ENCODE peak calls at places on chromosomes 16 and 17, in nine cellular contexts. L, G, C, Q, X, S, T, J and N are unnamed samples.

GRCh38 chr17:1390422-1391367 is 9.3 kb downstream of the YWHAE start:
- DNase-seq in L (no peak), G (no peak), C (no peak), Q (no peak), X (no peak), S (no peak), T (no peak), J (peak), N (no peak)

GRCh38 chr16:68784721-68785120 is 47.6 kb downstream of the CDH1 start:
- DNase-seq in L (no peak), G (no peak), C (no peak), Q (no peak), X (no peak), S (no peak), T (no peak), J (no peak), N (no peak)

GRCh38 chr16:49632111-49632797 is 223.7 kb downstream of the ZNF423 start:
- DNase-seq in L (no peak), G (no peak), C (no peak), Q (no peak), X (no peak), S (no peak), T (no peak), J (no peak), N (no peak)

GRCh38 chr17:41615454-41615853 is 2.9 kb upstream of the KRT16 start:
- DNase-seq in L (no peak), G (no peak), C (no peak), Q (no peak), X (no peak), S (no peak), T (no peak), J (no peak), N (peak)

GRCh38 chr16:88743693-88744519 is 37.6 kb downstream of the CTU2 start:
- DNase-seq in L (peak), G (peak), C (peak), Q (peak), X (peak), S (no peak), T (peak), J (peak), N (peak)

GRCh38 chr16:50121721-50122445 is 31.2 kb upstream of the TENT4B start:
- DNase-seq in L (no peak), G (no peak), C (no peak), Q (no peak), X (no peak), S (peak), T (no peak), J (no peak), N (no peak)

GRCh38 chr17:60321336-60322055 is 70.4 kb downstream of the USP32 start:
- DNase-seq in L (no peak), G (no peak), C (no peak), Q (no peak), X (no peak), S (no peak), T (no peak), J (no peak), N (no peak)

GRCh38 chr17:48024149-48025039 is 13.2 kb downstream of the COPZ2 start:
- DNase-seq in L (peak), G (no peak), C (no peak), Q (peak), X (no peak), S (peak), T (peak), J (peak), N (peak)

GRCh38 chr17:38881600-38882191 is 11.8 kb downstream of the LASP1 start:
- DNase-seq in L (peak), G (no peak), C (no peak), Q (peak), X (no peak), S (no peak), T (peak), J (peak), N (no peak)

GRCh38 chr17:57990037-57990436 is 2.0 kb upstream of the VEZF1 start:
- DNase-seq in L (no peak), G (no peak), C (no peak), Q (no peak), X (no peak), S (no peak), T (no peak), J (no peak), N (no peak)

GRCh38 chr17:77754956-77755355 is 203.5 kb upstream of the TNRC6C start:
- DNase-seq in L (no peak), G (no peak), C (no peak), Q (no peak), X (no peak), S (no peak), T (no peak), J (no peak), N (no peak)

GRCh38 chr16:89737341-89738071 is 16.2 kb downstream of the ZNF276 start:
- DNase-seq in L (no peak), G (no peak), C (no peak), Q (no peak), X (no peak), S (no peak), T (no peak), J (no peak), N (no peak)

GRCh38 chr17:39676198-39676819 is 8.1 kb downstream of the PNMT start:
- DNase-seq in L (peak), G (no peak), C (peak), Q (peak), X (no peak), S (no peak), T (no peak), J (peak), N (no peak)

GRCh38 chr17:11279776-11280344 is 38.8 kb downstream of the SHISA6 start:
- DNase-seq in L (no peak), G (no peak), C (no peak), Q (no peak), X (no peak), S (no peak), T (no peak), J (no peak), N (no peak)
- TF ChIP-seq CTCF in L (no peak), G (no peak), C (no peak), Q (no peak), X (no peak), S (no peak), T (no peak), J (no peak), N (no peak)

DNA sequence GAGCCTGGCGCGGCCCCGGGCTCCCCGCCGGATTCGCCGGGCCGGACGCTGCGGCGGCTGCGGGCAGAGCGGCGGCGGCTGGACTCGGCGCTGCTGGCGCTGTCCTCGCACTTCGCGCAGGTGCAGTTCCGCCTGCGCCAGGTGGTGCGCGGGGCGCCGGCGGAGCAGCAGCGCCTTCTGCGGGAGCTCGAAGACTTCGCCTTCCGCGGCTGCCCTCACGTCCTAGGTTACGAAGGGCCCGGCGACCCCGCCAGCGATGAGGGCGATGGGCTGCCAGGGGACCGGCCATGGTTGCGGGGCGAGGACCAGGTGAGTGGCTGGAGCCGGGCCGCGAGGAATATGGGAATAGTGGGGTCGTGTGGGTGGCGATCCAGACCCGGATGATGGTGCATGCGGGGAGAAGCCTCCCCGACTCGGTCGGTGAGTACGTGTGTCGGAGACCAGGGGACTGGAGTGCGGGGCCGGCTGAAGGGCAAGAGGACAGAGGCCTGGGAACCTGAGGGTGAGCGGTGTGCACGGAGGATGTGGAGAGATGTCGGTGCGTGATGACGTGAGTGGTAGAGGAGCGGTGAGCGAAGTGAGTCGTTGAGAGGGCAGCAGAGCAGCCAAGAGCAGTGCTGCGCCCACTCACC is 517 bp downstream of the RUNDC1 start:
- DNase-seq in L (peak), G (peak), C (no peak), Q (peak), X (peak), S (peak), T (peak), J (peak), N (peak)
- TF ChIP-seq CTCF in L (peak), G (no peak), C (no peak), Q (peak), X (peak), S (peak), T (no peak), J (no peak), N (peak)

GRCh38 chr16:29978081-29978480 is 4.4 kb downstream of the TAOK2 start:
- DNase-seq in L (no peak), G (no peak), C (no peak), Q (no peak), X (no peak), S (no peak), T (no peak), J (no peak), N (no peak)

GRCh38 chr16:29975134-29975538 is 1.5 kb downstream of the TAOK2 start:
- DNase-seq in L (no peak), G (no peak), C (no peak), Q (no peak), X (no peak), S (no peak), T (no peak), J (no peak), N (no peak)

GRCh38 chr16:29977063-29977462 is 3.4 kb downstream of the TAOK2 start:
- DNase-seq in L (no peak), G (peak), C (no peak), Q (peak), X (no peak), S (no peak), T (no peak), J (no peak), N (no peak)

GRCh38 chr16:29974291-29975133 is 844 bp downstream of the TAOK2 start:
- DNase-seq in L (peak), G (peak), C (no peak), Q (no peak), X (no peak), S (no peak), T (no peak), J (peak), N (no peak)

GRCh38 chr16:29975811-29976511 is 2.3 kb downstream of the TAOK2 start:
- DNase-seq in L (no peak), G (no peak), C (no peak), Q (no peak), X (no peak), S (no peak), T (no peak), J (no peak), N (no peak)
- TF ChIP-seq CTCF in L (no peak), G (no peak), C (no peak), Q (no peak), X (no peak), S (no peak), T (no peak), J (no peak), N (no peak)

GRCh38 chr16:55340445-55340844 is 16.4 kb downstream of the IRX6 start:
- DNase-seq in L (no peak), G (no peak), C (no peak), Q (no peak), X (no peak), S (no peak), T (no peak), J (no peak), N (no peak)

GRCh38 chr16:55346475-55346874 is 22.5 kb downstream of the IRX6 start:
- DNase-seq in L (no peak), G (no peak), C (no peak), Q (no peak), X (no peak), S (no peak), T (no peak), J (no peak), N (no peak)

DNA sequence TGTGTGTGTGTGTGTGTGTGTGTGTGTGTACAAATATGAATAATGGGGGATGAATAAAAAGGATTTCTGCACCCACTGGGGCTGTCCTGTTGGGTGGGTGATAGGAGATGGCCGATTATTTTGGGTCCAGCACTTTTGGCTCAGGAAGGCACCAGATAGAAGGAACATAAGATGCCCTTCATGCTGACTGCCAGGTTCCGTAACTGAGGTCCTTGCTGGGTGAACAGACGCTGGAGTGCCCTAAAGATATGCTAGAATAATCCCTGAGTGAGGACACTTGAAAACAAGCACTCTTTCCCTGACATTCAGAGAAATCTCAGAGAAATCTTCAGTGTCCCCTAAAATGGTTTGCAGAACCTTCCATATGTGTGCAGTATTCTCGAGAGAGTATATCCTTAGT is 17.7 kb downstream of the IRX6 start:
- DNase-seq in L (no peak), G (no peak), C (no peak), Q (no peak), X (no peak), S (no peak), T (no peak), J (no peak), N (no peak)
- TF ChIP-seq CTCF in L (no peak), G (no peak), C (no peak), Q (no peak), X (no peak), S (no peak), T (no peak), J (no peak), N (no peak)

DNA sequence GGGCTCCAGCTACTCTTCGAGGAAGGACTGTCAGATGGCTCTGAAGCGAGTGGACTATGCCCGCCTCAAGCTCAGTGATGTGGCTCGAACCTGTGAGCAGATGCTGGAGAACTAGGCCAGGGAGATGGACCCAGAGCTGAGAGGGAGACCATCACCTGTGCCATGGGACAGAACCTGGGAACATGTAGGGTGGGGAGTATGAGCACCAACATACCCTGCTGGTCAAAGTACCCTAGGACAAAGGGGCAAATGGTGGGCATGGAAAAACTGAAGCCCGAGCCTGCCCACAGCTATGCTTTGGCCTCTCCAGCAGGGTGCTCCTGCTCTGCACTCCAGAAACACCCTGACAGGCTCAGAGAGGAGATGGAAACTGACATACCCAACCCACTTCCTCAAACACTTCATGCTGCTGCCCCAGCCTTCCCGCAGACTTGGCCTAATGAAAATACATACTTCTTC is 1.9 kb downstream of the MED11 start:
- DNase-seq in L (no peak), G (no peak), C (no peak), Q (no peak), X (no peak), S (peak), T (no peak), J (no peak), N (no peak)
- TF ChIP-seq CTCF in L (no peak), G (peak), C (no peak), Q (peak), X (peak), S (peak), T (no peak), J (no peak), N (no peak)

DNA sequence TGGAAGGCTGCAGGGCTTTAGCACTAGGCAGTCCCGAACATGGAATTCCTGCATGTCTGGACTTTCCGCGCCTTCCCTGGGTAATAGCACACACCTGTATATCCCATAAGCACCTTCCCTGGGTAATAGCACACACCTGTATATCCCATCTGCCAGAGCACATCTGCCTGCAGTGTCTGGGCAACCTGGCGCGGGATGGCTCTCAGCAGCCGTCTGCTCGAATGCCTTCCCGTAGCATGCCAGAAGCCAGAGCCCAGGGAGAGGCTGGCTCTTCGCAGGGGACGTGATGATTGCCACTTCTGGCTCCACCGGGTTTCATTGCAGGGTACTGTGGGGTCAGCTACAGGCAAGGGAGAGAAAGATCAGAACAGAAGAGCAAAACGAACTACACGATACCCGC is 21.3 kb downstream of the MBTPS1 start:
- DNase-seq in L (no peak), G (no peak), C (no peak), Q (peak), X (no peak), S (no peak), T (no peak), J (no peak), N (no peak)
- TF ChIP-seq CTCF in L (no peak), G (no peak), C (no peak), Q (no peak), X (no peak), S (no peak), T (no peak), J (no peak), N (no peak)

GRCh38 chr17:72390675-72391501 is 270.1 kb downstream of the SOX9 start:
- DNase-seq in L (no peak), G (no peak), C (no peak), Q (no peak), X (no peak), S (no peak), T (peak), J (no peak), N (peak)

GRCh38 chr17:72386619-72387237 is 265.9 kb downstream of the SOX9 start:
- DNase-seq in L (no peak), G (no peak), C (no peak), Q (no peak), X (no peak), S (no peak), T (peak), J (no peak), N (peak)

GRCh38 chr17:72387487-72387886 is 266.7 kb downstream of the SOX9 start:
- DNase-seq in L (no peak), G (no peak), C (no peak), Q (no peak), X (no peak), S (no peak), T (peak), J (no peak), N (peak)

GRCh38 chr17:72387969-72388368 is 267.1 kb downstream of the SOX9 start:
- DNase-seq in L (no peak), G (no peak), C (no peak), Q (no peak), X (no peak), S (no peak), T (no peak), J (no peak), N (no peak)

DNA sequence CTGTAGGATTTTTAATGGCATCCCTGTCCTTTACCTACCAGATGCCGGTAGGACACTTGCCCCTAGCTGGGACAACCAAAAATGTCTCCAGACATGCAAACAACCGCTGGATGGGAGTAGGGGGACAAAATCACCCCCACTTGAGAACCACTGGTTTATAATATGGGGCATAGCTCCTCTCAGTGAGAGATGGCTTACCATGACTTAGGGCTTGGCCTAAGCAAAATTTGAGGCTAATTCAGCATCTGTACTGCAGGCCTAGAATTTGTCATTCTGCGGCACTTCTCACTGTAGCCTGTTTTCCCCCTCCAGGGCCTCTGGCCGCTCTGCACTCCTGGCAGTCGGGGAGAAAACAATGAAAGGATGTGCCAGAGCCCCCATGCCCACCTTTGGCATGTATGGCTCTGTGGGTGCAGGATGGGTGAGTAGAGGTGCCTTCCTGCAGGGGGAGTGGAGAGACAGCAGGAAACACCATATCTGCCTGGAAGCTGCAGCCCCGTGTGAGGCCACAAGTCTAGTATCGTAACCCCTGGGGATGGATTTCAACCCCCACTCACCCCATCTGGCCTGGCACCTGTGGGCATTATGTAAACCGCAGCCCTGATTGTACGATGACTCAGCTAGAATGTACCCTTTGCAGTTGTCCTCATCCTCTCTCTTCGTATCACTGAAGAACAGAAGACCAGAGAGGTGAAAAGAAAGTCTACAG is 268.1 kb downstream of the SOX9 start:
- DNase-seq in L (no peak), G (no peak), C (no peak), Q (no peak), X (no peak), S (peak), T (peak), J (no peak), N (peak)
- TF ChIP-seq CTCF in L (no peak), G (no peak), C (no peak), Q (no peak), X (no peak), S (peak), T (peak), J (peak), N (peak)

GRCh38 chr16:24015923-24016322 is 180.1 kb downstream of the PRKCB start:
- DNase-seq in L (no peak), G (no peak), C (no peak), Q (no peak), X (no peak), S (no peak), T (no peak), J (no peak), N (no peak)
- TF ChIP-seq CTCF in L (no peak), G (no peak), C (no peak), Q (no peak), X (no peak), S (no peak), T (no peak), J (no peak), N (no peak)